ENCODE peak calls at places on chromosomes 2 and 18, in ten cellular contexts. T is T-helper 2 cell, W is left colon, K is smooth muscle cell of the brain vasculature, G is SW480, E is HTR-8/SVneo, Q is frontal cortex, Z is HT-29, R is NT2/D1, L is NCI-H2171 treated with DMSO at 0.1 percent for 48 hours. O is an unnamed sample.

GRCh38 chr18:48010264-48010663 is 79.8 kb upstream of the SMAD2 start:
- DNase-seq in Q (no peak), R (no peak), K (no peak), L (no peak), E (no peak), Z (no peak), G (no peak), T (no peak), W (no peak), O (no peak)

GRCh38 chr2:6919912-6920905 is 3.0 kb downstream of the RNF144A start:
- DNase-seq in Z (no peak), R (no peak), W (no peak), E (no peak), L (no peak), T (no peak), G (no peak), K (no peak), Q (no peak), O (no peak)

GRCh38 chr2:55026202-55026601 is 24.0 kb downstream of the RTN4 start:
- DNase-seq in K (no peak), R (no peak), Q (no peak), E (no peak), G (no peak), T (no peak), W (no peak), L (no peak), Z (no peak), O (no peak)

GRCh38 chr2:207477896-207478295 is 51.9 kb upstream of the CREB1 start:
- DNase-seq in T (no peak), L (no peak), R (no peak), Z (no peak), Q (no peak), G (no peak), K (no peak), W (no peak), E (no peak), O (no peak)

GRCh38 chr2:36670881-36671595 is 25.5 kb upstream of the VIT start:
- DNase-seq in R (no peak), K (no peak), Q (no peak), G (no peak), T (no peak), Z (no peak), E (no peak), L (no peak), W (no peak), O (no peak)

GRCh38 chr2:221527759-221528444 is 44.2 kb downstream of the EPHA4 start:
- DNase-seq in E (no peak), G (peak), W (peak), Z (no peak), K (no peak), L (no peak), T (peak), R (no peak), Q (no peak), O (no peak)

GRCh38 chr2:20624884-20625485 is 25.9 kb downstream of the HS1BP3 start:
- DNase-seq in E (no peak), R (no peak), L (no peak), Q (no peak), G (no peak), Z (no peak), K (no peak), T (no peak), W (no peak), O (no peak)

GRCh38 chr2:216970369-216970915 is 110.6 kb upstream of the TNP1 start:
- DNase-seq in W (no peak), T (no peak), R (no peak), E (no peak), Z (no peak), G (no peak), Q (no peak), L (no peak), K (no peak), O (no peak)

GRCh38 chr2:111017909-111018308 is 102.8 kb upstream of the BCL2L11 start:
- DNase-seq in Q (no peak), L (no peak), Z (no peak), R (no peak), G (no peak), K (no peak), E (no peak), W (no peak), T (no peak), O (no peak)

GRCh38 chr18:13244135-13244534 is 25.6 kb downstream of the LDLRAD4 start:
- DNase-seq in L (no peak), R (no peak), Z (no peak), T (no peak), Q (no peak), K (no peak), E (no peak), W (no peak), G (no peak), O (no peak)

GRCh38 chr18:74940856-74941255 is 268.1 kb downstream of the PTGR3 start:
- DNase-seq in Q (no peak), G (no peak), L (no peak), W (no peak), E (no peak), T (no peak), Z (no peak), K (no peak), R (no peak), O (no peak)

GRCh38 chr2:216930716-216931115 is 70.9 kb upstream of the TNP1 start:
- DNase-seq in R (no peak), K (no peak), T (no peak), G (no peak), Q (no peak), E (no peak), Z (no peak), L (no peak), W (no peak), O (no peak)

GRCh38 chr18:70659026-70659726 is 370.3 kb downstream of the SOCS6 start:
- DNase-seq in R (no peak), Q (no peak), Z (peak), T (peak), G (no peak), L (no peak), E (no peak), K (no peak), W (no peak), O (peak)

GRCh38 chr18:50207722-50208121 is 12.8 kb upstream of the MYO5B start:
- DNase-seq in R (no peak), W (no peak), G (no peak), Z (no peak), L (no peak), E (no peak), K (no peak), T (no peak), Q (no peak), O (no peak)

O was measured in activated CD8-positive, alpha-beta T cell treated with anti-CD3 and anti-CD28 coated beads, Interleukin-2, amount 10 ng/mL, durations not matched to agents 7 days and 5 days.